ENCODE peak calls at places on chromosomes 16 and 17, in nine cellular contexts. K, C, T, S, Z, I, Y, O and A are unnamed samples.
A peak's percentile ranks its signal among the peaks of the same experiment; 100 is the strongest.

GRCh38 chr17:42428141-42428944 is 5.3 kb upstream of the CAVIN1 start:
- DNase-seq in K (peak; percentile 99), C (peak; percentile 53), T (peak; percentile 57), S (peak; percentile 73), Z (no peak), I (peak; percentile 82), Y (no peak), O (no peak), A (peak; percentile 97)

GRCh38 chr17:28661635-28662526 is at the start of the genes SDF2 and SUPT6H:
- DNase-seq in K (peak; percentile 76), C (peak; percentile 89), T (peak; percentile 93), S (peak; percentile 90), Z (peak; percentile 88), I (peak; percentile 88), Y (peak; percentile 95), O (peak; percentile 91), A (peak; percentile 92)

GRCh38 chr16:68993885-68994284 is 111.6 kb upstream of the HAS3 start:
- DNase-seq in K (peak; percentile 84), C (peak; percentile 68), T (no peak), S (no peak), Z (no peak), I (no peak), Y (no peak), O (no peak), A (peak; percentile 58)

GRCh38 chr16:14629612-14629918 is 495 bp downstream of the PARN start:
- DNase-seq in K (no peak), C (no peak), T (no peak), S (peak; percentile 36), Z (peak; percentile 29), I (no peak), Y (no peak), O (peak; percentile 29), A (no peak)

GRCh38 chr17:44780845-44781480 is 22.2 kb downstream of the ADAM11 start:
- DNase-seq in K (no peak), C (no peak), T (no peak), S (no peak), Z (no peak), I (no peak), Y (no peak), O (no peak), A (no peak)

GRCh38 chr16:55040366-55041086 is 109.9 kb downstream of the IRX5 start:
- DNase-seq in K (no peak), C (no peak), T (no peak), S (no peak), Z (no peak), I (no peak), Y (no peak), O (no peak), A (no peak)

GRCh38 chr17:19242323-19242722 is 5.2 kb downstream of the EPN2 start:
- DNase-seq in K (no peak), C (no peak), T (no peak), S (no peak), Z (no peak), I (no peak), Y (no peak), O (peak; percentile 9), A (no peak)

GRCh38 chr16:15635926-15636325 is 7.0 kb downstream of the MARF1 start:
- DNase-seq in K (no peak), C (no peak), T (no peak), S (no peak), Z (no peak), I (no peak), Y (no peak), O (no peak), A (no peak)

GRCh38 chr16:71734511-71734910 is 10.0 kb upstream of the PHLPP2 start:
- DNase-seq in K (no peak), C (no peak), T (no peak), S (no peak), Z (no peak), I (peak; percentile 37), Y (no peak), O (no peak), A (no peak)